ENCODE peak calls at places on chromosomes 6 and 20, in eight cellular contexts. L, I, T, D, H, K, N and F are unnamed samples.

GRCh38 chr6:161922631-161923119 is 648.8 kb upstream of the AGPAT4 start:
- DNase-seq in T (no peak), L (peak), I (peak), K (peak), H (peak), N (peak), D (peak), F (peak)

GRCh38 chr20:24403410-24403809 is 66.0 kb upstream of the SYNDIG1 start:
- DNase-seq in D (no peak), L (no peak), H (no peak), T (no peak), N (no peak), K (no peak), I (no peak), F (no peak)

GRCh38 chr6:32844839-32845372 is 1.1 kb upstream of the PSMB8 start:
- DNase-seq in T (no peak), I (no peak), D (no peak), H (no peak), K (no peak), N (no peak), L (no peak), F (no peak)

GRCh38 chr6:30942338-30943060 is 1.7 kb downstream of the MUCL3 start:
- DNase-seq in T (no peak), I (peak), D (no peak), H (peak), L (peak), N (no peak), K (peak), F (peak)

GRCh38 chr6:147999001-147999540 is 343.6 kb upstream of the SASH1 start:
- DNase-seq in L (no peak), H (peak), N (no peak), T (no peak), I (no peak), D (no peak), K (no peak), F (no peak)

GRCh38 chr20:17875981-17876385 is 92.6 kb downstream of the SNX5 start:
- DNase-seq in I (no peak), H (peak), L (no peak), N (no peak), K (no peak), T (no peak), D (no peak), F (no peak)

GRCh38 chr6:166417285-166417691 is 34.5 kb upstream of the MPC1 start:
- DNase-seq in K (no peak), D (peak), L (no peak), T (peak), N (no peak), H (no peak), I (no peak), F (no peak)

GRCh38 chr6:20708367-20709124 is 174.3 kb downstream of the CDKAL1 start:
- DNase-seq in H (no peak), L (no peak), N (no peak), K (no peak), I (no peak), T (no peak), D (no peak), F (no peak)

GRCh38 chr6:113120577-113121285 is 736.4 kb upstream of the MARCKS start:
- DNase-seq in H (peak), N (no peak), K (no peak), D (no peak), T (no peak), L (no peak), I (peak), F (peak)

GRCh38 chr20:18738888-18739287 is 74.7 kb upstream of the SCP2D1 start:
- DNase-seq in D (no peak), H (peak), L (no peak), K (no peak), T (no peak), N (no peak), I (no peak), F (no peak)

GRCh38 chr6:105760746-105761145 is 325.4 kb upstream of the PRDM1 start:
- DNase-seq in T (no peak), L (no peak), H (no peak), D (no peak), N (no peak), K (no peak), I (no peak), F (no peak)

GRCh38 chr20:38680492-38681118 is 43.7 kb upstream of the SLC32A1 start:
- DNase-seq in K (no peak), L (peak), I (peak), N (no peak), T (no peak), H (peak), D (no peak), F (peak)

GRCh38 chr20:23417861-23418260 is 3.4 kb downstream of the NAPB start:
- DNase-seq in L (no peak), I (no peak), K (no peak), N (no peak), D (no peak), T (no peak), H (no peak), F (no peak)

GRCh38 chr6:2213082-2213481 is 32.3 kb downstream of the GMDS start:
- DNase-seq in L (no peak), K (no peak), I (no peak), N (no peak), D (no peak), T (no peak), H (no peak), F (no peak)

GRCh38 chr20:45821942-45822341 is 5.2 kb downstream of the TNNC2 start:
- DNase-seq in H (no peak), I (no peak), T (no peak), K (no peak), L (no peak), N (no peak), D (no peak), F (no peak)

GRCh38 chr20:8509809-8510208 is 377.7 kb downstream of the PLCB1 start:
- DNase-seq in N (no peak), K (no peak), T (no peak), H (peak), L (no peak), I (no peak), D (no peak), F (no peak)

GRCh38 chr6:169140986-169141495 is 112.6 kb downstream of the THBS2 start:
- DNase-seq in T (no peak), H (no peak), N (no peak), L (no peak), I (no peak), K (no peak), D (no peak), F (no peak)

GRCh38 chr20:17806739-17807441 is 107.1 kb downstream of the BANF2 start:
- DNase-seq in I (peak), D (no peak), L (peak), N (no peak), K (no peak), T (no peak), H (peak), F (peak)

GRCh38 chr20:63539441-63540370 is 2.5 kb upstream of the PTK6 start:
- DNase-seq in D (no peak), T (no peak), H (no peak), L (no peak), K (no peak), N (no peak), I (no peak), F (no peak)